ENCODE peak calls at places on chromosomes 4 and X, in eight cellular contexts. One of them, this sample, is unnamed.

GRCh38 chr4:107991945-107992625 is 2.4 kb downstream of the HADH start:
- DNase-seq in CD4-positive, alpha-beta T cell: no peak
- DNase-seq in mammary epithelial cell: no peak
- DNase-seq in astrocyte of the spinal cord: no peak
- DNase-seq in astrocyte of the cerebellum: no peak
- DNase-seq in nephron progenitor cell: no peak
- DNase-seq in kidney: no peak
- DNase-seq in IMR-90: peak; percentile 15
- DNase-seq in this sample: no peak

GRCh38 chr4:36363024-36363423 is 81.6 kb downstream of the DTHD1 start:
- DNase-seq in CD4-positive, alpha-beta T cell: no peak
- DNase-seq in mammary epithelial cell: peak; percentile 4
- DNase-seq in kidney: no peak
- DNase-seq in astrocyte of the cerebellum: no peak
- DNase-seq in IMR-90: no peak
- DNase-seq in astrocyte of the spinal cord: peak; percentile 27
- DNase-seq in nephron progenitor cell: no peak
- DNase-seq in this sample: no peak

GRCh38 chrX:56029691-56030090 is 202.5 kb upstream of the KLF8 start:
- DNase-seq in nephron progenitor cell: no peak
- DNase-seq in CD4-positive, alpha-beta T cell: no peak
- DNase-seq in IMR-90: no peak
- DNase-seq in mammary epithelial cell: no peak
- DNase-seq in kidney: no peak
- DNase-seq in astrocyte of the cerebellum: no peak
- DNase-seq in astrocyte of the spinal cord: no peak
- DNase-seq in this sample: no peak

GRCh38 chrX:40098264-40099045 is 697 bp upstream of the BCOR start:
- DNase-seq in nephron progenitor cell: peak; percentile 62
- DNase-seq in astrocyte of the cerebellum: no peak
- DNase-seq in kidney: no peak
- DNase-seq in mammary epithelial cell: peak; percentile 47
- DNase-seq in IMR-90: no peak
- DNase-seq in astrocyte of the spinal cord: peak; percentile 61
- DNase-seq in CD4-positive, alpha-beta T cell: no peak
- DNase-seq in this sample: no peak

GRCh38 chr4:31295081-31295480 is 574.9 kb downstream of the PCDH7 start:
- DNase-seq in astrocyte of the spinal cord: peak; percentile 49
- DNase-seq in nephron progenitor cell: no peak
- DNase-seq in CD4-positive, alpha-beta T cell: no peak
- DNase-seq in astrocyte of the cerebellum: peak; percentile 85
- DNase-seq in kidney: no peak
- DNase-seq in mammary epithelial cell: no peak
- DNase-seq in IMR-90: no peak
- DNase-seq in this sample: no peak

GRCh38 chr4:15451181-15451865 is 18.4 kb upstream of the CC2D2A start:
- DNase-seq in nephron progenitor cell: no peak
- DNase-seq in astrocyte of the cerebellum: peak; percentile 1
- DNase-seq in IMR-90: peak; percentile 51
- DNase-seq in CD4-positive, alpha-beta T cell: no peak
- DNase-seq in kidney: no peak
- DNase-seq in mammary epithelial cell: no peak
- DNase-seq in astrocyte of the spinal cord: peak; percentile 56
- DNase-seq in this sample: no peak

GRCh38 chr4:86014599-86014998 is 345.3 kb downstream of the MAPK10 start:
- DNase-seq in mammary epithelial cell: no peak
- DNase-seq in astrocyte of the spinal cord: peak; percentile 40
- DNase-seq in IMR-90: no peak
- DNase-seq in nephron progenitor cell: no peak
- DNase-seq in kidney: no peak
- DNase-seq in astrocyte of the cerebellum: no peak
- DNase-seq in CD4-positive, alpha-beta T cell: no peak
- DNase-seq in this sample: no peak

GRCh38 chrX:1734806-1735205 is 119.9 kb downstream of the ASMT start:
- DNase-seq in kidney: no peak
- DNase-seq in mammary epithelial cell: no peak
- DNase-seq in IMR-90: no peak
- DNase-seq in nephron progenitor cell: no peak
- DNase-seq in astrocyte of the spinal cord: no peak
- DNase-seq in CD4-positive, alpha-beta T cell: no peak
- DNase-seq in astrocyte of the cerebellum: no peak
- DNase-seq in this sample: no peak

GRCh38 chr4:140286503-140286902 is 86.9 kb upstream of the SCOC start:
- DNase-seq in mammary epithelial cell: no peak
- DNase-seq in astrocyte of the cerebellum: no peak
- DNase-seq in IMR-90: no peak
- DNase-seq in kidney: no peak
- DNase-seq in astrocyte of the spinal cord: no peak
- DNase-seq in nephron progenitor cell: no peak
- DNase-seq in CD4-positive, alpha-beta T cell: no peak
- DNase-seq in this sample: no peak

GRCh38 chr4:120568736-120569135 is 353.8 kb downstream of the PRDM5 start:
- DNase-seq in mammary epithelial cell: no peak
- DNase-seq in astrocyte of the spinal cord: no peak
- DNase-seq in CD4-positive, alpha-beta T cell: no peak
- DNase-seq in nephron progenitor cell: no peak
- DNase-seq in kidney: no peak
- DNase-seq in IMR-90: no peak
- DNase-seq in astrocyte of the cerebellum: no peak
- DNase-seq in this sample: no peak

GRCh38 chr4:47287735-47288134 is 175.8 kb downstream of the COMMD8 start:
- DNase-seq in IMR-90: peak; percentile 87
- DNase-seq in astrocyte of the cerebellum: peak; percentile 59
- DNase-seq in kidney: no peak
- DNase-seq in CD4-positive, alpha-beta T cell: no peak
- DNase-seq in astrocyte of the spinal cord: peak; percentile 86
- DNase-seq in nephron progenitor cell: no peak
- DNase-seq in mammary epithelial cell: peak; percentile 23
- DNase-seq in this sample: no peak

GRCh38 chr4:8828869-8829268 is 42.8 kb downstream of the HMX1 start:
- DNase-seq in astrocyte of the cerebellum: no peak
- DNase-seq in mammary epithelial cell: no peak
- DNase-seq in IMR-90: no peak
- DNase-seq in nephron progenitor cell: no peak
- DNase-seq in CD4-positive, alpha-beta T cell: no peak
- DNase-seq in kidney: no peak
- DNase-seq in astrocyte of the spinal cord: no peak
- DNase-seq in this sample: no peak

GRCh38 chr4:159358226-159358625 is 255.3 kb downstream of the RAPGEF2 start:
- DNase-seq in IMR-90: peak; percentile 90
- DNase-seq in astrocyte of the spinal cord: peak; percentile 77
- DNase-seq in mammary epithelial cell: peak; percentile 35
- DNase-seq in nephron progenitor cell: no peak
- DNase-seq in CD4-positive, alpha-beta T cell: no peak
- DNase-seq in astrocyte of the cerebellum: peak; percentile 51
- DNase-seq in kidney: no peak
- DNase-seq in this sample: no peak

GRCh38 chr4:13516315-13516860 is 27.9 kb downstream of the NKX3-2 start:
- DNase-seq in astrocyte of the spinal cord: no peak
- DNase-seq in kidney: no peak
- DNase-seq in CD4-positive, alpha-beta T cell: no peak
- DNase-seq in mammary epithelial cell: no peak
- DNase-seq in IMR-90: no peak
- DNase-seq in nephron progenitor cell: no peak
- DNase-seq in astrocyte of the cerebellum: no peak
- DNase-seq in this sample: no peak

GRCh38 chr4:112182604-112183003 is 37.4 kb downstream of the FAM241A start:
- DNase-seq in kidney: no peak
- DNase-seq in CD4-positive, alpha-beta T cell: no peak
- DNase-seq in astrocyte of the spinal cord: no peak
- DNase-seq in IMR-90: no peak
- DNase-seq in nephron progenitor cell: no peak
- DNase-seq in astrocyte of the cerebellum: no peak
- DNase-seq in mammary epithelial cell: no peak
- DNase-seq in this sample: no peak

DNA sequence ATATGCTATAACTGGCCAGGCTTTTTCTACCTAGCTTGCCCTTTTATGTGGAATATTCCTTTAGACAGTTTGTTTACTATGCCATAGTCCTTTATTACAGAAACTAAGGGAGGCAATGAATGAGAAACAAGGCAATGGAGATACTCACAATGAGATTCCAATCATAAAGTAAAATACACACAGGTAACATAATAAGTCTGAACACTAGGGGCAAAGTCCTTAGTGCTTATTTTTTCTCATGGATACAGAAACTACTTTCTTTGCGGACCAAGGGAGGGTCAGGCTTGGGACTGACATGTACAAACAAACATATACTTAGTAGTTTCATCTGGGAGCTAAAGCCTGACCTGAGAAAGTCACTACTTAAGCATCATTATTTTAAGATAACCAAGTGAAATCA is 16.0 kb upstream of the UGT8 start:
- DNase-seq in IMR-90: no peak
- DNase-seq in CD4-positive, alpha-beta T cell: no peak
- DNase-seq in kidney: no peak
- DNase-seq in mammary epithelial cell: no peak
- DNase-seq in astrocyte of the cerebellum: no peak
- DNase-seq in astrocyte of the spinal cord: no peak
- DNase-seq in nephron progenitor cell: no peak
- DNase-seq in this sample: no peak
- TF ChIP-seq CTCF in IMR-90: no peak
- TF ChIP-seq CTCF in CD4-positive, alpha-beta T cell: no peak
- TF ChIP-seq CTCF in kidney: no peak
- TF ChIP-seq CTCF in mammary epithelial cell: no peak
- TF ChIP-seq CTCF in astrocyte of the cerebellum: no peak
- TF ChIP-seq CTCF in astrocyte of the spinal cord: no peak
- TF ChIP-seq CTCF in nephron progenitor cell: no peak
- TF ChIP-seq CTCF in this sample: no peak

DNA sequence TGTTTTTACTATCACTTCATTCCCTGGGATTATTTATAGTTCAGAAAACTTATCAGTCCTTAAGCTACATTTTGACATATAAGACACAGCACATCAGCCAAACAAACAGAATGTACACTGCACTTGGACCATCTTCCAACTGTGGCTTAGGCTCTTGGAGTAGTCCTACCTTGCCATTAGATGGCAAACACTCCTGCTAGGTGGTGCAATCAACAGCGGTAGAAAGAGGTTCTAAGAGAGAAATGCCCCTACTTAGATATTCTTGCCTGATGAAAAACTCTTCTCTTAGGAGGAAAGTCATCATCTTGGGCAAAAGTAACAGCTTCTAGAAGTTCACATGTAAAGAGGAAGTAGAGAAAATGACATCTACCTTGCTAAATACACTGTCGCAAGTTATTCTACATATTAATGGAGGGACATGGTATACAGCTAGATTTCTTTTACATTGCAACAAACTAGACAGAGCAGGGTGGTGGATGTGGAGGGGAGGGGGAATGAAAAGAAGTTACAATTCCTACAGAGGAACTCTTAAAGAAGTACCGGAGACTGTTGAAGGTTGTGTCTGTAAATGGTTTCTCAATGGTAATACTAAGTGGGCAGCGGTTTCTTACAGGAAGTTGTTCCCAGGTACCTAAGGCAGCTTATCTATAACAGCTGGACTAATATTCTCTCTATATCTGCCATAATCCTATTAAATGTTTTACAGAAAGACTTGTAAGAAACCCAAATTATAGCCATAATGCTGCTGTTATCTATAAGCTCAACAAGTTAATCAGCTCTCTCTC is 8.1 kb upstream of the STPG2 start:
- DNase-seq in IMR-90: no peak
- DNase-seq in mammary epithelial cell: no peak
- DNase-seq in astrocyte of the cerebellum: no peak
- DNase-seq in nephron progenitor cell: no peak
- DNase-seq in kidney: no peak
- DNase-seq in CD4-positive, alpha-beta T cell: no peak
- DNase-seq in astrocyte of the spinal cord: no peak
- DNase-seq in this sample: no peak
- TF ChIP-seq CTCF in IMR-90: no peak
- TF ChIP-seq CTCF in mammary epithelial cell: no peak
- TF ChIP-seq CTCF in astrocyte of the cerebellum: peak; percentile 4
- TF ChIP-seq CTCF in nephron progenitor cell: no peak
- TF ChIP-seq CTCF in kidney: no peak
- TF ChIP-seq CTCF in CD4-positive, alpha-beta T cell: no peak
- TF ChIP-seq CTCF in astrocyte of the spinal cord: peak; percentile 9
- TF ChIP-seq CTCF in this sample: peak; percentile 12

GRCh38 chr4:2792396-2792710 is 532 bp upstream of the SH3BP2 start:
- DNase-seq in kidney: no peak
- DNase-seq in nephron progenitor cell: no peak
- DNase-seq in mammary epithelial cell: no peak
- DNase-seq in IMR-90: no peak
- DNase-seq in CD4-positive, alpha-beta T cell: no peak
- DNase-seq in astrocyte of the spinal cord: no peak
- DNase-seq in astrocyte of the cerebellum: no peak
- DNase-seq in this sample: no peak
- TF ChIP-seq CTCF in kidney: no peak
- TF ChIP-seq CTCF in nephron progenitor cell: no peak
- TF ChIP-seq CTCF in mammary epithelial cell: no peak
- TF ChIP-seq CTCF in IMR-90: no peak
- TF ChIP-seq CTCF in CD4-positive, alpha-beta T cell: no peak
- TF ChIP-seq CTCF in astrocyte of the spinal cord: no peak
- TF ChIP-seq CTCF in astrocyte of the cerebellum: no peak
- TF ChIP-seq CTCF in this sample: no peak

GRCh38 chr4:121675715-121676114 is 21.1 kb downstream of the ANXA5 start:
- DNase-seq in IMR-90: peak; percentile 61
- DNase-seq in mammary epithelial cell: no peak
- DNase-seq in astrocyte of the spinal cord: peak; percentile 44
- DNase-seq in kidney: no peak
- DNase-seq in nephron progenitor cell: no peak
- DNase-seq in astrocyte of the cerebellum: no peak
- DNase-seq in CD4-positive, alpha-beta T cell: no peak
- DNase-seq in this sample: no peak
- TF ChIP-seq CTCF in IMR-90: peak; percentile 38
- TF ChIP-seq CTCF in mammary epithelial cell: no peak
- TF ChIP-seq CTCF in astrocyte of the spinal cord: peak; percentile 35
- TF ChIP-seq CTCF in kidney: no peak
- TF ChIP-seq CTCF in nephron progenitor cell: no peak
- TF ChIP-seq CTCF in astrocyte of the cerebellum: peak; percentile 34
- TF ChIP-seq CTCF in CD4-positive, alpha-beta T cell: no peak
- TF ChIP-seq CTCF in this sample: no peak

DNA sequence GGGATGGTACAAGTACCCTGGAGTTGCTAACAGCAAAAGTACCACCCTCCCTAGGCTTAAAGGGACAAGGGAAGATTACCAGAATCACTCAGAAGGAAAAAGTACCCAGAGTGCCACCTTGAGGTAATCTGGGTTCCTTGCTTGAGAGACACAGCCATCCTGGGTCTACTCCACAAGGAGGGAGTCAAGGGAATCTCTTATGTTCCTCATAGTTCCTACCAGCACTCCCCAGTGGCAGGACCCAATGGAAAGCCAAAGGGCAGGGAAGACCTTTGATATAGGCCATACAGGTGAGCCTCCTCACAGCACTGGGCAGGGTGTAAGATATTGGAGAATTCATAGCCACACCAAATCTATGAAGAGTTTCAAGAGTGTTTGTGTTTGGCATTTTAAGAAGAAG is 5.7 kb downstream of the IL2 start:
- DNase-seq in kidney: no peak
- DNase-seq in IMR-90: peak; percentile 10
- DNase-seq in CD4-positive, alpha-beta T cell: peak; percentile 1
- DNase-seq in astrocyte of the spinal cord: peak; percentile 8
- DNase-seq in mammary epithelial cell: peak; percentile 17
- DNase-seq in astrocyte of the cerebellum: no peak
- DNase-seq in nephron progenitor cell: peak; percentile 3
- DNase-seq in this sample: no peak
- TF ChIP-seq CTCF in kidney: no peak
- TF ChIP-seq CTCF in IMR-90: peak; percentile 22
- TF ChIP-seq CTCF in CD4-positive, alpha-beta T cell: peak; percentile 49
- TF ChIP-seq CTCF in astrocyte of the spinal cord: peak; percentile 40
- TF ChIP-seq CTCF in mammary epithelial cell: no peak
- TF ChIP-seq CTCF in astrocyte of the cerebellum: peak; percentile 15
- TF ChIP-seq CTCF in nephron progenitor cell: no peak
- TF ChIP-seq CTCF in this sample: peak; percentile 56

GRCh38 chrX:155263854-155264628 is at the start of gene RAB39B:
- DNase-seq in nephron progenitor cell: peak; percentile 51
- DNase-seq in mammary epithelial cell: peak; percentile 60
- DNase-seq in astrocyte of the cerebellum: peak; percentile 6
- DNase-seq in astrocyte of the spinal cord: peak; percentile 39
- DNase-seq in IMR-90: peak; percentile 68
- DNase-seq in CD4-positive, alpha-beta T cell: peak; percentile 56
- DNase-seq in kidney: peak; percentile 74
- DNase-seq in this sample: peak; percentile 12
- TF ChIP-seq CTCF in nephron progenitor cell: no peak
- TF ChIP-seq CTCF in mammary epithelial cell: no peak
- TF ChIP-seq CTCF in astrocyte of the cerebellum: no peak
- TF ChIP-seq CTCF in astrocyte of the spinal cord: no peak
- TF ChIP-seq CTCF in IMR-90: no peak
- TF ChIP-seq CTCF in CD4-positive, alpha-beta T cell: no peak
- TF ChIP-seq CTCF in kidney: no peak
- TF ChIP-seq CTCF in this sample: no peak

This sample was measured in D721Med.